ENCODE peak calls at places on chromosomes 7 and 10, in ten cellular contexts. B, R, I, Y, M, H, P, G, S and X are unnamed samples.

GRCh38 chr10:35562427-35562826 is 42.7 kb upstream of the GJD4 start:
- DNase-seq in B (no peak), R (no peak), I (no peak), Y (no peak), M (no peak), H (no peak), P (no peak), G (no peak), S (no peak), X (no peak)

GRCh38 chr10:31064334-31064733 is 32.7 kb upstream of the ZNF438 start:
- DNase-seq in B (no peak), R (no peak), I (no peak), Y (no peak), M (peak), H (no peak), P (no peak), G (no peak), S (no peak), X (no peak)

GRCh38 chr10:105354010-105354409 is 712.9 kb downstream of the SORCS3 start:
- DNase-seq in B (no peak), R (no peak), I (no peak), Y (no peak), M (no peak), H (no peak), P (no peak), G (no peak), S (no peak), X (peak)

GRCh38 chr10:71068811-71069411 is 143.5 kb upstream of the UNC5B start:
- DNase-seq in B (no peak), R (no peak), I (no peak), Y (no peak), M (no peak), H (no peak), P (no peak), G (peak), S (no peak), X (no peak)

GRCh38 chr10:32149257-32149955 is 93.2 kb upstream of the KIF5B start:
- DNase-seq in B (no peak), R (no peak), I (peak), Y (no peak), M (peak), H (no peak), P (no peak), G (no peak), S (no peak), X (no peak)

GRCh38 chr7:103651978-103652377 is 206.0 kb upstream of the SLC26A5 start:
- DNase-seq in B (no peak), R (no peak), I (no peak), Y (no peak), M (no peak), H (no peak), P (no peak), G (no peak), S (no peak), X (no peak)

GRCh38 chr7:80771523-80771922 is 133.1 kb downstream of the CD36 start:
- DNase-seq in B (no peak), R (no peak), I (no peak), Y (no peak), M (peak), H (peak), P (no peak), G (no peak), S (no peak), X (no peak)

GRCh38 chr10:84701321-84701720 is 372.9 kb downstream of the CCSER2 start:
- DNase-seq in B (no peak), R (no peak), I (no peak), Y (no peak), M (no peak), H (no peak), P (no peak), G (no peak), S (no peak), X (no peak)

GRCh38 chr10:58856508-58857240 is 319.8 kb upstream of the PHYHIPL start:
- DNase-seq in B (no peak), R (no peak), I (peak), Y (no peak), M (peak), H (no peak), P (no peak), G (peak), S (no peak), X (no peak)

GRCh38 chr10:131849591-131850489 is 51.0 kb upstream of the PPP2R2D start:
- DNase-seq in B (peak), R (no peak), I (no peak), Y (no peak), M (no peak), H (no peak), P (no peak), G (no peak), S (no peak), X (no peak)

GRCh38 chr7:149880871-149881301 is 7.1 kb downstream of the ATP6V0E2 start:
- DNase-seq in B (no peak), R (no peak), I (no peak), Y (peak), M (no peak), H (no peak), P (no peak), G (no peak), S (no peak), X (no peak)

GRCh38 chr7:102890292-102890970 is 22.4 kb upstream of the LRRC17 start:
- DNase-seq in B (no peak), R (no peak), I (no peak), Y (no peak), M (peak), H (no peak), P (no peak), G (no peak), S (no peak), X (no peak)

GRCh38 chr10:77911535-77912123 is 14.9 kb downstream of the DLG5 start:
- DNase-seq in B (no peak), R (no peak), I (no peak), Y (no peak), M (peak), H (no peak), P (no peak), G (no peak), S (no peak), X (no peak)

GRCh38 chr10:78255796-78256638 is 222.4 kb downstream of the RPS24 start:
- DNase-seq in B (no peak), R (no peak), I (peak), Y (no peak), M (peak), H (no peak), P (no peak), G (peak), S (no peak), X (no peak)

GRCh38 chr7:87344446-87344845 is 1.0 kb upstream of the CROT start:
- DNase-seq in B (no peak), R (peak), I (no peak), Y (no peak), M (peak), H (no peak), P (no peak), G (peak), S (no peak), X (no peak)